ENCODE peak calls at places on chromosomes 7 and 10, in nine cellular contexts. One of them, this sample, is unnamed. For H3K4me1, the result is how much of the 10 kb centered on the place peaks cover.

GRCh38 chr7:44608916-44609648 is 2.7 kb downstream of the OGDH start:
- DNase-seq in upper lobe of right lung: no peak
- DNase-seq in SK-N-SH: no peak
- DNase-seq in kidney: no peak
- DNase-seq in SJSA1: no peak
- DNase-seq in hepatocyte: no peak
- DNase-seq in left ventricle myocardium inferior: no peak
- DNase-seq in mucosa of descending colon: no peak
- DNase-seq in IMR-90: no peak
- DNase-seq in this sample: no peak

GRCh38 chr10:85187047-85187446 is 858.7 kb downstream of the CCSER2 start:
- DNase-seq in upper lobe of right lung: no peak
- DNase-seq in SK-N-SH: no peak
- DNase-seq in kidney: no peak
- DNase-seq in SJSA1: no peak
- DNase-seq in hepatocyte: peak
- DNase-seq in left ventricle myocardium inferior: no peak
- DNase-seq in mucosa of descending colon: peak
- DNase-seq in IMR-90: no peak
- DNase-seq in this sample: no peak

GRCh38 chr10:1241973-1242935 is 186.1 kb downstream of the WDR37 start:
- DNase-seq in upper lobe of right lung: no peak
- DNase-seq in SK-N-SH: no peak
- DNase-seq in kidney: no peak
- DNase-seq in SJSA1: no peak
- DNase-seq in hepatocyte: no peak
- DNase-seq in left ventricle myocardium inferior: no peak
- DNase-seq in mucosa of descending colon: no peak
- DNase-seq in IMR-90: no peak
- DNase-seq in this sample: no peak

GRCh38 chr7:134469622-134470021 is 10.7 kb upstream of the AKR1B1 start:
- DNase-seq in upper lobe of right lung: no peak
- DNase-seq in SK-N-SH: no peak
- DNase-seq in kidney: no peak
- DNase-seq in SJSA1: no peak
- DNase-seq in hepatocyte: no peak
- DNase-seq in left ventricle myocardium inferior: no peak
- DNase-seq in mucosa of descending colon: no peak
- DNase-seq in IMR-90: no peak
- DNase-seq in this sample: no peak

GRCh38 chr10:124551755-124552154 is 90.1 kb downstream of the LHPP start:
- DNase-seq in upper lobe of right lung: no peak
- DNase-seq in SK-N-SH: peak
- DNase-seq in kidney: no peak
- DNase-seq in SJSA1: no peak
- DNase-seq in hepatocyte: no peak
- DNase-seq in left ventricle myocardium inferior: no peak
- DNase-seq in mucosa of descending colon: no peak
- DNase-seq in IMR-90: no peak
- DNase-seq in this sample: no peak

GRCh38 chr7:91596287-91596686 is 284.2 kb downstream of the MTERF1 start:
- DNase-seq in upper lobe of right lung: no peak
- DNase-seq in SK-N-SH: no peak
- DNase-seq in kidney: no peak
- DNase-seq in SJSA1: no peak
- DNase-seq in hepatocyte: no peak
- DNase-seq in left ventricle myocardium inferior: no peak
- DNase-seq in mucosa of descending colon: no peak
- DNase-seq in IMR-90: no peak
- DNase-seq in this sample: no peak

GRCh38 chr7:24751484-24751883 is 5.8 kb downstream of the GSDME start:
- DNase-seq in upper lobe of right lung: no peak
- DNase-seq in SK-N-SH: no peak
- DNase-seq in kidney: no peak
- DNase-seq in SJSA1: no peak
- DNase-seq in hepatocyte: no peak
- DNase-seq in left ventricle myocardium inferior: no peak
- DNase-seq in mucosa of descending colon: no peak
- DNase-seq in IMR-90: peak
- DNase-seq in this sample: no peak

GRCh38 chr7:120742370-120742769 is 115.6 kb downstream of the TSPAN12 start:
- DNase-seq in upper lobe of right lung: no peak
- DNase-seq in SK-N-SH: no peak
- DNase-seq in kidney: no peak
- DNase-seq in SJSA1: no peak
- DNase-seq in hepatocyte: no peak
- DNase-seq in left ventricle myocardium inferior: no peak
- DNase-seq in mucosa of descending colon: no peak
- DNase-seq in IMR-90: no peak
- DNase-seq in this sample: no peak

GRCh38 chr10:9239298-9239697 is 1184.8 kb downstream of the GATA3 start:
- DNase-seq in upper lobe of right lung: no peak
- DNase-seq in SK-N-SH: peak
- DNase-seq in kidney: no peak
- DNase-seq in SJSA1: no peak
- DNase-seq in hepatocyte: peak
- DNase-seq in left ventricle myocardium inferior: no peak
- DNase-seq in mucosa of descending colon: no peak
- DNase-seq in IMR-90: no peak
- DNase-seq in this sample: no peak

GRCh38 chr7:44379366-44380178 is 54.2 kb upstream of the CAMK2B start:
- DNase-seq in upper lobe of right lung: no peak
- DNase-seq in SK-N-SH: peak
- DNase-seq in kidney: peak
- DNase-seq in SJSA1: peak
- DNase-seq in hepatocyte: peak
- DNase-seq in left ventricle myocardium inferior: no peak
- DNase-seq in mucosa of descending colon: no peak
- DNase-seq in IMR-90: peak
- DNase-seq in this sample: no peak

GRCh38 chr10:80172896-80173295 is 32.4 kb downstream of the ANXA11 start:
- DNase-seq in upper lobe of right lung: no peak
- DNase-seq in SK-N-SH: no peak
- DNase-seq in kidney: no peak
- DNase-seq in SJSA1: no peak
- DNase-seq in hepatocyte: no peak
- DNase-seq in left ventricle myocardium inferior: no peak
- DNase-seq in mucosa of descending colon: peak
- DNase-seq in IMR-90: no peak
- DNase-seq in this sample: no peak

GRCh38 chr7:22842973-22843372 is 20.3 kb upstream of the TOMM7 start:
- DNase-seq in upper lobe of right lung: no peak
- DNase-seq in SK-N-SH: no peak
- DNase-seq in kidney: no peak
- DNase-seq in SJSA1: no peak
- DNase-seq in hepatocyte: no peak
- DNase-seq in left ventricle myocardium inferior: no peak
- DNase-seq in mucosa of descending colon: no peak
- DNase-seq in IMR-90: no peak
- DNase-seq in this sample: no peak

GRCh38 chr10:21272585-21273399 is 252.7 kb downstream of the SKIDA1 start:
- DNase-seq in upper lobe of right lung: no peak
- DNase-seq in SK-N-SH: no peak
- DNase-seq in kidney: no peak
- DNase-seq in SJSA1: no peak
- DNase-seq in hepatocyte: no peak
- DNase-seq in left ventricle myocardium inferior: no peak
- DNase-seq in mucosa of descending colon: no peak
- DNase-seq in IMR-90: no peak
- DNase-seq in this sample: no peak

GRCh38 chr7:1267016-1267900 is 34.6 kb downstream of the UNCX start:
- DNase-seq in upper lobe of right lung: no peak
- DNase-seq in SK-N-SH: no peak
- DNase-seq in kidney: peak
- DNase-seq in SJSA1: no peak
- DNase-seq in hepatocyte: no peak
- DNase-seq in left ventricle myocardium inferior: no peak
- DNase-seq in mucosa of descending colon: no peak
- DNase-seq in IMR-90: no peak
- DNase-seq in this sample: no peak

GRCh38 chr10:21797984-21798765 is 205.4 kb downstream of the DNAJC1 start:
- DNase-seq in upper lobe of right lung: no peak
- DNase-seq in SK-N-SH: no peak
- DNase-seq in kidney: no peak
- DNase-seq in SJSA1: no peak
- DNase-seq in hepatocyte: no peak
- DNase-seq in left ventricle myocardium inferior: no peak
- DNase-seq in mucosa of descending colon: no peak
- DNase-seq in IMR-90: no peak
- DNase-seq in this sample: no peak

GRCh38 chr10:11678074-11678793 is 63.9 kb upstream of the ECHDC3 start:
- DNase-seq in upper lobe of right lung: no peak
- DNase-seq in SK-N-SH: no peak
- DNase-seq in kidney: peak
- DNase-seq in SJSA1: no peak
- DNase-seq in hepatocyte: no peak
- DNase-seq in left ventricle myocardium inferior: no peak
- DNase-seq in mucosa of descending colon: peak
- DNase-seq in IMR-90: no peak
- DNase-seq in this sample: no peak
- H3K4me1 ChIP-seq in upper lobe of right lung: under half
- H3K4me1 ChIP-seq in SK-N-SH: under half
- H3K4me1 ChIP-seq in kidney: under half
- H3K4me1 ChIP-seq in SJSA1: under half
- H3K4me1 ChIP-seq in hepatocyte: under half
- H3K4me1 ChIP-seq in left ventricle myocardium inferior: under half
- H3K4me1 ChIP-seq in mucosa of descending colon: under half
- H3K4me1 ChIP-seq in IMR-90: under half
- H3K4me1 ChIP-seq in this sample: under half

GRCh38 chr10:122135251-122136025 is 135.7 kb upstream of the BTBD16 start:
- DNase-seq in upper lobe of right lung: no peak
- DNase-seq in SK-N-SH: no peak
- DNase-seq in kidney: peak
- DNase-seq in SJSA1: no peak
- DNase-seq in hepatocyte: no peak
- DNase-seq in left ventricle myocardium inferior: no peak
- DNase-seq in mucosa of descending colon: no peak
- DNase-seq in IMR-90: no peak
- DNase-seq in this sample: no peak
- H3K4me1 ChIP-seq in upper lobe of right lung: under half
- H3K4me1 ChIP-seq in SK-N-SH: under half
- H3K4me1 ChIP-seq in kidney: under half
- H3K4me1 ChIP-seq in SJSA1: under half
- H3K4me1 ChIP-seq in hepatocyte: under half
- H3K4me1 ChIP-seq in left ventricle myocardium inferior: half or more
- H3K4me1 ChIP-seq in mucosa of descending colon: under half
- H3K4me1 ChIP-seq in IMR-90: under half
- H3K4me1 ChIP-seq in this sample: under half

GRCh38 chr7:26191233-26191973 is 9.1 kb downstream of the HNRNPA2B1 start:
- DNase-seq in upper lobe of right lung: no peak
- DNase-seq in SK-N-SH: no peak
- DNase-seq in kidney: no peak
- DNase-seq in SJSA1: no peak
- DNase-seq in hepatocyte: no peak
- DNase-seq in left ventricle myocardium inferior: no peak
- DNase-seq in mucosa of descending colon: no peak
- DNase-seq in IMR-90: no peak
- DNase-seq in this sample: no peak

GRCh38 chr7:26190417-26190869 is 10.1 kb downstream of the HNRNPA2B1 start:
- DNase-seq in upper lobe of right lung: no peak
- DNase-seq in SK-N-SH: no peak
- DNase-seq in kidney: no peak
- DNase-seq in SJSA1: no peak
- DNase-seq in hepatocyte: no peak
- DNase-seq in left ventricle myocardium inferior: no peak
- DNase-seq in mucosa of descending colon: no peak
- DNase-seq in IMR-90: no peak
- DNase-seq in this sample: no peak

GRCh38 chr7:26191974-26192479 is 8.5 kb downstream of the HNRNPA2B1 start:
- DNase-seq in upper lobe of right lung: no peak
- DNase-seq in SK-N-SH: no peak
- DNase-seq in kidney: no peak
- DNase-seq in SJSA1: no peak
- DNase-seq in hepatocyte: no peak
- DNase-seq in left ventricle myocardium inferior: no peak
- DNase-seq in mucosa of descending colon: no peak
- DNase-seq in IMR-90: no peak
- DNase-seq in this sample: no peak

GRCh38 chr7:26193432-26194206 is 6.9 kb downstream of the HNRNPA2B1 start:
- DNase-seq in upper lobe of right lung: no peak
- DNase-seq in SK-N-SH: no peak
- DNase-seq in kidney: no peak
- DNase-seq in SJSA1: no peak
- DNase-seq in hepatocyte: no peak
- DNase-seq in left ventricle myocardium inferior: no peak
- DNase-seq in mucosa of descending colon: no peak
- DNase-seq in IMR-90: no peak
- DNase-seq in this sample: no peak

DNA sequence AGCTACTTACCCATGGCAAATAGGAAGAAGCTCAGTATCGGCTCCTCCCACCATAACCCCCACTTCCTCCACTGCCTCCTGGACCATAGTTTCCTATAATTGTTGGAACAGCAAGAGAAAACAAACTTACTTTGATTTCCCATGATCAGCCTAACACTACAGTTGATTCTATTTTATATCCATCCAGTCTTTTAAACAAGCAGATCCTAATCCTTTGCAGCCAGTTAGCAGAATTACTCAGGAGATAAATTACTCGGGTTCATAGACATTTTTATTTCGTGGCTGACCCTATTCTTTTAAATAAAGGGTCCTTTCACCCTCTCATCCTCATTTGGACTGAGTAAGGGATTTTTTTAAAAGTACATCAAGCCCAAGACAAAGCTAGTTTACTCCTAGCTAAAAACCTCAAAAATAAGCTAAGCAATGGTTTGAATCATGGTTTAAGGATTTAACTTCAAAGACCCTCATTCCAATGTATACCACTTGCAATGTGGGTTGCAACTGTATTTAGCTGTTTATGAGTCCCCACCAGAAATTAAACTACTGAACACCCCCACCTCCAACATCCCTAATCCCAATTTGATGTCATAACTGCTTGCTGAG is 8.0 kb downstream of the HNRNPA2B1 start:
- DNase-seq in upper lobe of right lung: no peak
- DNase-seq in SK-N-SH: no peak
- DNase-seq in kidney: no peak
- DNase-seq in SJSA1: no peak
- DNase-seq in hepatocyte: no peak
- DNase-seq in left ventricle myocardium inferior: no peak
- DNase-seq in mucosa of descending colon: no peak
- DNase-seq in IMR-90: no peak
- DNase-seq in this sample: no peak
- H3K4me1 ChIP-seq in upper lobe of right lung: half or more
- H3K4me1 ChIP-seq in SK-N-SH: under half
- H3K4me1 ChIP-seq in kidney: under half
- H3K4me1 ChIP-seq in SJSA1: under half
- H3K4me1 ChIP-seq in hepatocyte: under half
- H3K4me1 ChIP-seq in left ventricle myocardium inferior: half or more
- H3K4me1 ChIP-seq in mucosa of descending colon: under half
- H3K4me1 ChIP-seq in IMR-90: under half
- H3K4me1 ChIP-seq in this sample: under half

DNA sequence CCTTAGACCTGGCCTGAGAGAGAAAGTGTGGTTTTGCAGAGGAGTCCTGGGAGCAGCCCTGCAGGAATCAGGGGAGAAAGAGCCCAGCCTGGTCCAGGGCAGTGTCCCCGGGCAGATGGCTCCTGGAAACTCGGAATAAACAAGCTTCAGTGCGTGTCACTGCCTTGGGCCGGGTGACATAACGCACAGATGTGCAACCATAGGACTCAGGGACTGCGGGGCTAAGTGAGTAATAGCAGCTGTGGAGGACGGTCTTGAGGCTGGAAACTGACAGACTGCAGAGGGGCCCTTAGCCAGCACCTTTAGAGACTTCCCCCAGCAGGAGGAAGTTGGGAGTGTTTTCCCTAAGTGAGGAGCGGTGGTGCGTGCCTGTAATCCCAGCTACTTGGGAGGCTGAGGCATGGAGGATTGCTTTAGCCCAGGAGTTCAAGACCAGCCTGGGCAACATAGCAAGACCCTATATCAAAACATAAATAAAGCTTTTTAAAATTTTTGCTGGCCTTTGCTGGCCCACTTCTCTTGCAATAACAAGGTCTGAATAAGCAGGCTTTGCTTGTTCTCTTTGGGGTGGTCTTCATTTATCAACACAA is 5.3 kb upstream of the CLIP2 start:
- DNase-seq in upper lobe of right lung: no peak
- DNase-seq in SK-N-SH: no peak
- DNase-seq in kidney: no peak
- DNase-seq in SJSA1: no peak
- DNase-seq in hepatocyte: no peak
- DNase-seq in left ventricle myocardium inferior: no peak
- DNase-seq in mucosa of descending colon: no peak
- DNase-seq in IMR-90: peak
- DNase-seq in this sample: no peak
- H3K4me1 ChIP-seq in upper lobe of right lung: under half
- H3K4me1 ChIP-seq in SK-N-SH: under half
- H3K4me1 ChIP-seq in kidney: under half
- H3K4me1 ChIP-seq in SJSA1: under half
- H3K4me1 ChIP-seq in hepatocyte: under half
- H3K4me1 ChIP-seq in left ventricle myocardium inferior: under half
- H3K4me1 ChIP-seq in mucosa of descending colon: under half
- H3K4me1 ChIP-seq in IMR-90: under half
- H3K4me1 ChIP-seq in this sample: under half